ENCODE peak calls at places on chromosomes 11 and 22, in six cellular contexts. C, N, R, M, V and S are unnamed samples.

GRCh38 chr11:33674035-33674814 is 26.4 kb downstream of the C11orf91 start:
- DNase-seq in C (peak), N (no peak), R (no peak), M (no peak), V (no peak), S (peak)

GRCh38 chr11:17396598-17397310 is 8.3 kb upstream of the KCNJ11 start:
- DNase-seq in C (no peak), N (no peak), R (no peak), M (no peak), V (no peak), S (no peak)

GRCh38 chr11:118792642-118793124 is 1.7 kb upstream of the DDX6 start:
- DNase-seq in C (peak), N (peak), R (peak), M (peak), V (peak), S (peak)

GRCh38 chr11:75603791-75604736 is 42.0 kb downstream of the SERPINH1 start:
- DNase-seq in C (no peak), N (no peak), R (no peak), M (no peak), V (peak), S (peak)

GRCh38 chr11:68206211-68206610 is 6.9 kb downstream of the KMT5B start:
- DNase-seq in C (peak), N (no peak), R (no peak), M (no peak), V (peak), S (peak)

GRCh38 chr22:42069801-42070516 is 653 bp downstream of the NAGA start:
- DNase-seq in C (no peak), N (no peak), R (no peak), M (no peak), V (no peak), S (no peak)

GRCh38 chr22:37210041-37210803 is 2.1 kb downstream of the SSTR3 start:
- DNase-seq in C (no peak), N (peak), R (no peak), M (no peak), V (no peak), S (no peak)

GRCh38 chr11:130548491-130548833 is 100.0 kb downstream of the ADAMTS15 start:
- DNase-seq in C (no peak), N (no peak), R (no peak), M (no peak), V (no peak), S (no peak)

GRCh38 chr11:45079567-45079942 is 66.9 kb upstream of the PRDM11 start:
- DNase-seq in C (no peak), N (no peak), R (no peak), M (no peak), V (no peak), S (no peak)

GRCh38 chr11:85889676-85890579 is 34.7 kb downstream of the CCDC83 start:
- DNase-seq in C (peak), N (no peak), R (no peak), M (no peak), V (no peak), S (peak)

GRCh38 chr11:114191893-114192292 is 104.3 kb upstream of the NNMT start:
- DNase-seq in C (no peak), N (no peak), R (no peak), M (no peak), V (no peak), S (no peak)
- H3K27ac ChIP-seq in C (no peak), N (no peak), R (no peak), M (no peak), V (no peak), S (no peak)

DNA sequence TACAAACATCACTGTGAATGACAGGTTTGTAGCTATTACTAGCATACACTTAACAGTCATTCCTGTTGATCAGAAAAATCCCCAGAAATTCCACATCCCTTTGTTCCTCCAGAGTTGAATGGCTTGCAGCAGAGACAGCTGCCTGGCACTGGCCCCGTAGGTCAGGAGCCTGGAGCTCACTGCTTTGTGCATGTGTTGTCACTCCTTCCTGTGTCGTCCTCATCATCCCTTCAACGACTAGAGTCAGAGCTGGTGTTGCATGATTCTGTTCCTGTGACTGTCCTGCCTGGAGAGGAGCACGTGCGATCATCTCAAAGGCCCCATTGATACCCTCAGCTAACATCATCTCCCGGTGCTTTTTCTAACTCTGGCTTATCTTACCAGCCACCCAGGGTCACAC is 58.3 kb downstream of the LDLRAD3 start:
- DNase-seq in C (peak), N (no peak), R (no peak), M (no peak), V (peak), S (no peak)
- H3K27ac ChIP-seq in C (no peak), N (no peak), R (no peak), M (no peak), V (peak), S (no peak)

GRCh38 chr22:24989135-24989534 is 36.6 kb downstream of the KIAA1671 start:
- DNase-seq in C (no peak), N (no peak), R (no peak), M (no peak), V (no peak), S (no peak)

GRCh38 chr22:24992946-24993345 is 40.4 kb downstream of the KIAA1671 start:
- DNase-seq in C (no peak), N (no peak), R (no peak), M (no peak), V (no peak), S (no peak)

GRCh38 chr22:24990344-24990905 is 37.9 kb downstream of the KIAA1671 start:
- DNase-seq in C (no peak), N (no peak), R (no peak), M (no peak), V (no peak), S (no peak)

GRCh38 chr22:24986816-24987215 is 34.3 kb downstream of the KIAA1671 start:
- DNase-seq in C (no peak), N (no peak), R (no peak), M (no peak), V (no peak), S (no peak)

GRCh38 chr22:24989541-24989951 is 37.0 kb downstream of the KIAA1671 start:
- DNase-seq in C (no peak), N (no peak), R (no peak), M (no peak), V (no peak), S (no peak)
- H3K27ac ChIP-seq in C (no peak), N (peak), R (peak), M (no peak), V (no peak), S (no peak)

DNA sequence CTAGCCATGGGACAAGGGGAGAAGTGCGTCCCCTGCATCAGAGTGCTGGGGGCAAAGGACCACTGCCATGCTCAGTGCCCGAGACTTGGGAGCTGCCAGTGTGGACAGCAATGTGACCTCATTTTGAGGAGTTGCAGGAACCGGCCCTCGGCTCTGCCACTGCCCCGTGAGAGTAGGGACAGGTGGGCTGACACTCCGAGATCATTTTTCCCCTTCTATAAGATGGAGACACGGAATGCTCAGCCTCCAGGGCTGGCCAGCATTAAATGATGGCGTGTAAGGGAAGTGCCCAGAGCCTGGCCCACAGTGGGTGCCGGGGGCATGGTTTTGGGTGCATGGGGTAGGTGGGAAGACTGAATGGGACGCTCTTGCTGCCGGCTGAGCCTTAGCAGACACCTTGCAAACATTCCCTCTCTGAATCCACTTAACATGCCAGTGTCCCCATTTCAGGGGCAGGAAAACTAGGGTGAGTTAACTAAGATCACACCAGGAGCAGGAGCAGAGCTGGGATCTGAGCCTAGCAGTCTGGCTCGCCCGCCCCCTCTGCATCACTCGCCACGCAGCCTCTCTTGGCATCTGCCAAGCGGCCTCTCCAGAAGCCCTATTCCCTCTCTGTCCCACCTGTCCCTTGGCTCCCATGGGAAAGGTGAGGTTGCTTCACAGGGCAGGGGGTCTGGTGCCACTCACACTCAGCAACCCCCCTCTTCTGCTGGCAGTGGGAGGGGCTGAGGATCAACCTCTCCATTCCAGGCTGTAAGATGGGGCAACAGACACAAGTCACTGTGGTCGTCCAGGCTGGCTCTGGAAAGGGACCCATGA is 13.6 kb downstream of the NPTXR start:
- DNase-seq in C (no peak), N (no peak), R (no peak), M (peak), V (no peak), S (no peak)
- H3K27ac ChIP-seq in C (no peak), N (no peak), R (no peak), M (no peak), V (no peak), S (no peak)

DNA sequence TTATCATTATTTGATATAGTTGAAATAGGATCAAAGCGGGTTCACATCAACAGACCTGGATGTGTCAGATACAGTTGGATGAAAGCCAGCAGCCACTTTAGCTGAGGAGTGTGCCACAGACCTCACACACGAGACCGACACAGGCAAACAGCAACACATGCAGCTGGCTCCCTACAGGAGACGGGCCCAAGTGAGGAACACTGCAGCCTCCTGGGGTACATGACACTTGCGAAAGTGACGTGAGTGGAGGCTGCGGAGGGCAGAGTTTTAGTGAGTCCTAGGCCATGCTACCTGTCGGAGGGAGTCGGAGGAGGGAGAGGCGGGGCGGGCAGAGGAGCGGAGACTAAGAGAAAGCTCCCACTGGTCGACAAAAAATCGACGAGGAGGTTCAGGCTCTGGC is 100.9 kb upstream of the BID start:
- DNase-seq in C (no peak), N (no peak), R (no peak), M (no peak), V (no peak), S (no peak)
- H3K27ac ChIP-seq in C (no peak), N (no peak), R (no peak), M (no peak), V (no peak), S (no peak)

GRCh38 chr22:20916916-20917810 is at the start of gene CRKL:
- DNase-seq in C (peak), N (peak), R (peak), M (peak), V (peak), S (peak)

GRCh38 chr22:20920881-20921203 is 3.6 kb downstream of the CRKL start:
- DNase-seq in C (no peak), N (no peak), R (no peak), M (no peak), V (no peak), S (no peak)

GRCh38 chr22:20922141-20922751 is 5.0 kb downstream of the CRKL start:
- DNase-seq in C (peak), N (no peak), R (no peak), M (no peak), V (no peak), S (no peak)

GRCh38 chr22:20918663-20919220 is 1.5 kb downstream of the CRKL start:
- DNase-seq in C (no peak), N (no peak), R (no peak), M (no peak), V (no peak), S (no peak)

DNA sequence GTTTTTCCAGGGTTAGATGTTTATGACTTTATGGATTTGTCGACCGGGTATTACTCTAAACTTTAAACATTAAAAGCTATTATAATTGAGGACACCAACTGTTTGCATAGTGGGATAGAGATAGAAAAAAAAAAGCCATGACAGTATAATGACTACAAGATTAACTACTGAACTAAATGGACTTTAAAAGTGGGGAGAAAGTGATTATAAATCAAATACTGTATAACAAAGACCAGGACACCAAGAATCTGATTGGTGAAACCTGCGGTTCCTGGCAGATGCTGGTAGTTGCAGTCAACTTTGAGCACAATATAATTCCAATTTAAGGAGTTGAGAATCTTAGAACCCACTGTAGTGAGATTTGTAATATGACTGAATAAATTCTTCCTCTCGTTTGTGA is 2.5 kb downstream of the CRKL start:
- DNase-seq in C (no peak), N (no peak), R (no peak), M (no peak), V (peak), S (no peak)
- H3K27ac ChIP-seq in C (no peak), N (no peak), R (peak), M (no peak), V (no peak), S (peak)

GRCh38 chr22:22894740-22895731 is 7.4 kb downstream of the IGLL5 start:
- DNase-seq in C (no peak), N (no peak), R (no peak), M (no peak), V (no peak), S (no peak)
- H3K27ac ChIP-seq in C (no peak), N (no peak), R (no peak), M (no peak), V (no peak), S (no peak)

GRCh38 chr22:47056776-47057470 is 294.5 kb downstream of the TBC1D22A start:
- DNase-seq in C (no peak), N (no peak), R (no peak), M (peak), V (no peak), S (no peak)

GRCh38 chr22:47055461-47055860 is 293.0 kb downstream of the TBC1D22A start:
- DNase-seq in C (no peak), N (no peak), R (no peak), M (peak), V (no peak), S (no peak)

GRCh38 chr22:47056361-47056760 is 293.9 kb downstream of the TBC1D22A start:
- DNase-seq in C (no peak), N (no peak), R (no peak), M (peak), V (no peak), S (no peak)

GRCh38 chr22:47055073-47055355 is 292.6 kb downstream of the TBC1D22A start:
- DNase-seq in C (no peak), N (no peak), R (no peak), M (no peak), V (no peak), S (no peak)

DNA sequence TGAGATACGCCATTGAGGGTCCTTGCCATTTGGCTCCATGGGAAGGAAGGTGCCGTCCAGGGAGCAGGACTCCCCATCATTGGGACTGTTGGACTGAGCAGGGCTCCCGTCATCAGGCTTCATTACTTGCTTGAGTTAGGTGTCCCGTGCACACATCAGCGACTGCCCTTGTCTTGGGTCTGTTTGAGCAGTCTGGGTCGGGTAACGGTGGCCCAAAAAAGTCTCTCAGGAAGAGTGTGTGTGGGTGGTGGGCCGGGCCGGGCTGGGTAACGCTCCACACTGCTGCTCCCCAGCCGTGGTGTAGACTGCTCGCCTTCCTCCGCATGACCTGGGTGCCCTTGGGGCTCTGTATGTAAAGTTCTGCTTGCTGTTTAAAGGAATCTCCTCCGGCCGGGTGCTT is 293.5 kb downstream of the TBC1D22A start:
- DNase-seq in C (no peak), N (no peak), R (no peak), M (peak), V (no peak), S (no peak)
- H3K27ac ChIP-seq in C (no peak), N (no peak), R (no peak), M (no peak), V (no peak), S (no peak)